ENCODE peak calls at places on chromosome 15, in five cellular contexts. One of them, this sample, is unnamed.
A peak's percentile ranks its signal among the peaks of the same experiment; 100 is the strongest.

GRCh38 chr15:27059610-27060202 is 88.7 kb downstream of the GABRG3 start:
- DNase-seq in T-helper 1 cell: peak; percentile 8
- DNase-seq in Caki2: peak; percentile 45
- DNase-seq in foreskin fibroblast: peak; percentile 36
- DNase-seq in GM10248: peak; percentile 30
- DNase-seq in this sample: peak; percentile 25

GRCh38 chr15:51830279-51830806 is 890 bp downstream of the TMOD3 start:
- DNase-seq in GM10248: peak; percentile 24
- DNase-seq in Caki2: no peak
- DNase-seq in foreskin fibroblast: peak; percentile 55
- DNase-seq in T-helper 1 cell: peak; percentile 39
- DNase-seq in this sample: no peak

GRCh38 chr15:73387507-73388255 is 18.9 kb upstream of the HCN4 start:
- DNase-seq in foreskin fibroblast: peak; percentile 60
- DNase-seq in T-helper 1 cell: no peak
- DNase-seq in Caki2: no peak
- DNase-seq in GM10248: no peak
- DNase-seq in this sample: no peak

GRCh38 chr15:37880009-37880834 is 54.2 kb upstream of the TMCO5A start:
- DNase-seq in GM10248: no peak
- DNase-seq in Caki2: peak; percentile 50
- DNase-seq in T-helper 1 cell: no peak
- DNase-seq in foreskin fibroblast: peak; percentile 80
- DNase-seq in this sample: no peak

GRCh38 chr15:65952425-65953053 is 83.2 kb downstream of the RAB11A start:
- DNase-seq in foreskin fibroblast: peak; percentile 74
- DNase-seq in T-helper 1 cell: no peak
- DNase-seq in Caki2: peak; percentile 37
- DNase-seq in GM10248: no peak
- DNase-seq in this sample: no peak

GRCh38 chr15:62067448-62068044 is 769 bp downstream of the C2CD4A start:
- DNase-seq in Caki2: peak; percentile 45
- DNase-seq in GM10248: no peak
- DNase-seq in foreskin fibroblast: peak; percentile 57
- DNase-seq in T-helper 1 cell: peak; percentile 15
- DNase-seq in this sample: no peak

GRCh38 chr15:42141795-42142667 is 14.4 kb downstream of the PLA2G4F start:
- DNase-seq in foreskin fibroblast: no peak
- DNase-seq in T-helper 1 cell: no peak
- DNase-seq in GM10248: no peak
- DNase-seq in Caki2: no peak
- DNase-seq in this sample: no peak

GRCh38 chr15:41984622-41985021 is 12.3 kb upstream of the EHD4 start:
- DNase-seq in T-helper 1 cell: no peak
- DNase-seq in GM10248: no peak
- DNase-seq in Caki2: no peak
- DNase-seq in foreskin fibroblast: no peak
- DNase-seq in this sample: no peak

GRCh38 chr15:64928626-64929220 is 17.0 kb downstream of the ANKDD1A start:
- DNase-seq in Caki2: no peak
- DNase-seq in GM10248: no peak
- DNase-seq in foreskin fibroblast: no peak
- DNase-seq in T-helper 1 cell: no peak
- DNase-seq in this sample: no peak

GRCh38 chr15:56929389-56929788 is 10.9 kb downstream of the TCF12 start:
- DNase-seq in foreskin fibroblast: peak; percentile 78
- DNase-seq in GM10248: no peak
- DNase-seq in T-helper 1 cell: no peak
- DNase-seq in Caki2: peak; percentile 25
- DNase-seq in this sample: no peak

GRCh38 chr15:49145651-49146609 is 9.5 kb downstream of the COPS2 start:
- DNase-seq in GM10248: peak; percentile 24
- DNase-seq in T-helper 1 cell: peak; percentile 33
- DNase-seq in Caki2: peak; percentile 25
- DNase-seq in foreskin fibroblast: peak; percentile 77
- DNase-seq in this sample: no peak